ENCODE peak calls at places on chromosomes 13 and 19, in four cellular contexts. One of them, this sample, is unnamed.

GRCh38 chr13:110531671-110532083 is 29.8 kb downstream of the RAB20 start:
- DNase-seq in HFF-Myc: no peak
- DNase-seq in ascending aorta: no peak
- DNase-seq in right lobe of liver: no peak
- DNase-seq in this sample: no peak

GRCh38 chr13:67128148-67128547 is 102.0 kb downstream of the PCDH9 start:
- DNase-seq in HFF-Myc: no peak
- DNase-seq in ascending aorta: no peak
- DNase-seq in right lobe of liver: no peak
- DNase-seq in this sample: no peak

GRCh38 chr19:33712268-33712667 is 84.4 kb upstream of the KCTD15 start:
- DNase-seq in HFF-Myc: no peak
- DNase-seq in ascending aorta: no peak
- DNase-seq in right lobe of liver: no peak
- DNase-seq in this sample: no peak

GRCh38 chr13:41821195-41821594 is 139.7 kb downstream of the VWA8 start:
- DNase-seq in HFF-Myc: no peak
- DNase-seq in ascending aorta: no peak
- DNase-seq in right lobe of liver: no peak
- DNase-seq in this sample: no peak

GRCh38 chr13:20411638-20412342 is 113.9 kb downstream of the CRYL1 start:
- DNase-seq in HFF-Myc: no peak
- DNase-seq in ascending aorta: no peak
- DNase-seq in right lobe of liver: no peak
- DNase-seq in this sample: no peak

GRCh38 chr13:110561335-110562033 is at the start of gene RAB20:
- DNase-seq in HFF-Myc: no peak
- DNase-seq in ascending aorta: peak; percentile 92
- DNase-seq in right lobe of liver: peak; percentile 95
- DNase-seq in this sample: peak; percentile 50

GRCh38 chr19:15595069-15595468 is 19.9 kb upstream of the CYP4F8 start:
- DNase-seq in HFF-Myc: no peak
- DNase-seq in ascending aorta: no peak
- DNase-seq in right lobe of liver: no peak
- DNase-seq in this sample: no peak

GRCh38 chr13:45989607-45990006 is 62.9 kb downstream of the ZC3H13 start:
- DNase-seq in HFF-Myc: no peak
- DNase-seq in ascending aorta: no peak
- DNase-seq in right lobe of liver: no peak
- DNase-seq in this sample: peak; percentile 32

GRCh38 chr13:90055121-90055520 is 1292.4 kb upstream of the MIR17HG start:
- DNase-seq in HFF-Myc: no peak
- DNase-seq in ascending aorta: no peak
- DNase-seq in right lobe of liver: no peak
- DNase-seq in this sample: no peak

GRCh38 chr19:9865732-9866627 is 30.9 kb downstream of the PIN1 start:
- DNase-seq in HFF-Myc: no peak
- DNase-seq in ascending aorta: no peak
- DNase-seq in right lobe of liver: no peak
- DNase-seq in this sample: no peak

GRCh38 chr19:47421844-47422395 is 2.6 kb upstream of the MEIS3 start:
- DNase-seq in HFF-Myc: no peak
- DNase-seq in ascending aorta: no peak
- DNase-seq in right lobe of liver: no peak
- DNase-seq in this sample: no peak

GRCh38 chr13:40809471-40809870 is 20.1 kb downstream of the SLC25A15 start:
- DNase-seq in HFF-Myc: no peak
- DNase-seq in ascending aorta: no peak
- DNase-seq in right lobe of liver: no peak
- DNase-seq in this sample: no peak

GRCh38 chr19:3987619-3988371 is 2.5 kb upstream of the EEF2 start:
- DNase-seq in HFF-Myc: peak; percentile 48
- DNase-seq in ascending aorta: peak; percentile 91
- DNase-seq in right lobe of liver: peak; percentile 91
- DNase-seq in this sample: peak; percentile 53

GRCh38 chr13:97631158-97631557 is 197.2 kb downstream of the RAP2A start:
- DNase-seq in HFF-Myc: no peak
- DNase-seq in ascending aorta: no peak
- DNase-seq in right lobe of liver: no peak
- DNase-seq in this sample: no peak

GRCh38 chr19:45670670-45671453 is 2.8 kb downstream of the GIPR start:
- DNase-seq in HFF-Myc: no peak
- DNase-seq in ascending aorta: no peak
- DNase-seq in right lobe of liver: peak; percentile 73
- DNase-seq in this sample: no peak

GRCh38 chr13:101272886-101273285 is 143.4 kb downstream of the NALCN start:
- DNase-seq in HFF-Myc: no peak
- DNase-seq in ascending aorta: no peak
- DNase-seq in right lobe of liver: no peak
- DNase-seq in this sample: no peak

GRCh38 chr19:46299004-46299509 is 2.2 kb downstream of the HIF3A start:
- DNase-seq in HFF-Myc: peak; percentile 70
- DNase-seq in ascending aorta: peak; percentile 97
- DNase-seq in right lobe of liver: peak; percentile 93
- DNase-seq in this sample: peak; percentile 53

GRCh38 chr19:56933014-56933705 is 92.6 kb upstream of the PEG3 start:
- DNase-seq in HFF-Myc: no peak
- DNase-seq in ascending aorta: no peak
- DNase-seq in right lobe of liver: no peak
- DNase-seq in this sample: no peak
- TF ChIP-seq CTCF in HFF-Myc: no peak
- TF ChIP-seq CTCF in ascending aorta: no peak
- TF ChIP-seq CTCF in right lobe of liver: no peak
- TF ChIP-seq CTCF in this sample: no peak

DNA sequence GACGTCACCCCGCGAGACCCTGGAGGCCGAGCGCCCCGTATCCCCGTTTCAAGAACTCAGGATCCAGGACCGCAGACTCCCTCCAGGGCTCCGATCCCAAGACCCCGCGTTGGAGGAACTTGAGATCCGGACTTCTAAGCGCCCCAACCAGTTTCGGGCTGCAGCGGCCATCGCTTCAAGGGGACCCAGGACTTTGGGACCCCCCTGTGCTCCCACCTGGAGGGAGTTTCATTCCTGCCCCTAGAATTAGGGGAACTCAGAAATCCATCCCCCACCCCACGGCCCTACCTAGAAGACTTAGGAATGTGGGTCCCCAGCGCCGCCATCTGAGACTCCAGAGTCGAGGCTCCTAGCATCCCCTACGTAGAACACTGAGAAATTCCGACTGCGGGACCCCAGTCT is 399 bp downstream of the PLEKHG2 start:
- DNase-seq in HFF-Myc: no peak
- DNase-seq in ascending aorta: no peak
- DNase-seq in right lobe of liver: no peak
- DNase-seq in this sample: no peak
- TF ChIP-seq CTCF in HFF-Myc: no peak
- TF ChIP-seq CTCF in ascending aorta: no peak
- TF ChIP-seq CTCF in right lobe of liver: no peak
- TF ChIP-seq CTCF in this sample: no peak

GRCh38 chr19:11160119-11160768 is 4.7 kb upstream of the SPC24 start:
- DNase-seq in HFF-Myc: no peak
- DNase-seq in ascending aorta: no peak
- DNase-seq in right lobe of liver: no peak
- DNase-seq in this sample: no peak
- TF ChIP-seq CTCF in HFF-Myc: no peak
- TF ChIP-seq CTCF in ascending aorta: no peak
- TF ChIP-seq CTCF in right lobe of liver: no peak
- TF ChIP-seq CTCF in this sample: no peak

DNA sequence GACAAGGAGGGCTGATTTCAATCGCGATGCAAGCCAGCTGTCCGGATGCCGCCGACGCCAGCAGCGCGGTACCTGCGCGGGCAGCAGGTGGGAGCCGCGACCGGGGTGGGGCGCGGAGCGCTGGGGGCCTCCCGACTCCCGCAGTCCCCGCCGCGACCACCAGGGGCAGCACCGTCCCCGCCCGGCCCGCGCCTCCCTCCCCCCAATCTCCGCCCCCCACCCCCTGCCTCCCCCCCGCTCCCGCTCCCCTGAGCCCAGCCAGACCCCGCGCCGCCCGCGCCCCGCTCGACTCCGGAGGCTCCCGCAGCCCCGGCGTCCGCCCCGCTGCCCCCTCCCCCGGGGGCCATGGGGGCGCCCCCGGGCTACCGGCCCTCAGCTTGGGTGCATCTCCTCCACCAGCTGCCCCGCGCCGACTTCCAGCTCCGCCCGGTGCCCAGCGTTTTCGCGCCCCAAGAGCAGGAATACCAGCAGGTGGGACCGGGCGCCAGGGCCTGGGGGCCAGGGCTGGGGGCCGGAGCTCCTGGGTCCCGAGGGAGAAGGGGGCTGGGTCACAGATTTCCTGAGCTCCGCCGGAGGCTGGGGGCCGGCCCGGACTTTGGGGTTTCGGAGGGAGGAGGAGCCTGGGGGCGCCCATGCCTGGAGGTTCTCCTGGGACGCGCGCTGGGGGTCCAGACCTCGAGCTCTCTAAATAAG is at the start of gene TTYH1:
- DNase-seq in HFF-Myc: no peak
- DNase-seq in ascending aorta: no peak
- DNase-seq in right lobe of liver: no peak
- DNase-seq in this sample: no peak
- TF ChIP-seq CTCF in HFF-Myc: no peak
- TF ChIP-seq CTCF in ascending aorta: no peak
- TF ChIP-seq CTCF in right lobe of liver: peak; percentile 8
- TF ChIP-seq CTCF in this sample: no peak